ENCODE peak calls at places on chromosomes 2 and 18, in eight cellular contexts. E is H9; N is T1000; F is left cardiac atrium; T is ureter; H is EL; Y is right cardiac atrium; O is activated T-helper 1 cell treated with anti-CD3 and anti-CD28 coated beads, Interleukin-12 subunit alpha, Interleukin-12 subunit beta, Interleukin-2, Interleukin-4 antibody, amounts not matched to agents 30 ng/mL and 10 ng/mL and 1 ng/mL, durations not matched to agents 14 hours and 24 hours and 36 hours. C is an unnamed sample.

GRCh38 chr2:105744909-105745853 is at the start of gene NCK2:
- DNase-seq in E (no peak), N (no peak), F (peak; percentile 41), T (no peak), H (peak; percentile 33), Y (peak; percentile 68), O (no peak), C (peak; percentile 17)

GRCh38 chr2:217947341-217948316 is 55.2 kb downstream of the TNS1 start:
- DNase-seq in E (peak; percentile 74), N (no peak), F (no peak), T (no peak), H (no peak), Y (no peak), O (no peak), C (no peak)

GRCh38 chr2:85697716-85698115 is 3.6 kb downstream of the GNLY start:
- DNase-seq in E (no peak), N (no peak), F (no peak), T (no peak), H (no peak), Y (no peak), O (no peak), C (no peak)

GRCh38 chr2:98016908-98017700 is 21.4 kb upstream of the TMEM131 start:
- DNase-seq in E (no peak), N (no peak), F (no peak), T (no peak), H (no peak), Y (no peak), O (no peak), C (no peak)

GRCh38 chr18:76725445-76725844 is 96.9 kb upstream of the ZNF236 start:
- DNase-seq in E (no peak), N (no peak), F (no peak), T (no peak), H (no peak), Y (no peak), O (no peak), C (no peak)

GRCh38 chr2:128836559-128837100 is 518.0 kb upstream of the HS6ST1 start:
- DNase-seq in E (no peak), N (no peak), F (no peak), T (no peak), H (no peak), Y (no peak), O (no peak), C (no peak)

GRCh38 chr2:191950132-191950885 is 103.4 kb upstream of the CAVIN2 start:
- DNase-seq in E (no peak), N (no peak), F (no peak), T (no peak), H (peak; percentile 46), Y (no peak), O (no peak), C (no peak)

GRCh38 chr2:202705446-202706020 is 70.8 kb downstream of the FAM117B start:
- DNase-seq in E (no peak), N (no peak), F (no peak), T (no peak), H (no peak), Y (no peak), O (no peak), C (no peak)

GRCh38 chr2:155080394-155080793 is 381.9 kb downstream of the KCNJ3 start:
- DNase-seq in E (no peak), N (no peak), F (no peak), T (no peak), H (no peak), Y (no peak), O (no peak), C (no peak)

GRCh38 chr2:24365826-24366225 is 5.5 kb upstream of the ITSN2 start:
- DNase-seq in E (no peak), N (no peak), F (no peak), T (no peak), H (no peak), Y (no peak), O (no peak), C (no peak)

GRCh38 chr2:129377078-129377469 is 602.4 kb upstream of the RAB6C start:
- DNase-seq in E (no peak), N (no peak), F (no peak), T (no peak), H (no peak), Y (no peak), O (no peak), C (no peak)

GRCh38 chr18:10052871-10053270 is 139.1 kb downstream of the VAPA start:
- DNase-seq in E (no peak), N (no peak), F (no peak), T (no peak), H (no peak), Y (no peak), O (no peak), C (no peak)

GRCh38 chr2:60794271-60794863 is 38.3 kb downstream of the PAPOLG start:
- DNase-seq in E (no peak), N (no peak), F (no peak), T (no peak), H (peak; percentile 18), Y (no peak), O (no peak), C (peak; percentile 26)

GRCh38 chr2:98334439-98335078 is 11.7 kb upstream of the CNGA3 start:
- DNase-seq in E (peak; percentile 46), N (peak; percentile 27), F (no peak), T (no peak), H (peak; percentile 92), Y (no peak), O (no peak), C (no peak)

GRCh38 chr2:165725421-165725820 is 68.6 kb downstream of the GALNT3 start:
- DNase-seq in E (no peak), N (no peak), F (no peak), T (no peak), H (peak; percentile 62), Y (no peak), O (no peak), C (no peak)

GRCh38 chr2:173187911-173188788 is 112.5 kb downstream of the MAP3K20 start:
- DNase-seq in E (no peak), N (no peak), F (no peak), T (no peak), H (peak; percentile 66), Y (no peak), O (no peak), C (no peak)

GRCh38 chr2:207231962-207232361 is 66.2 kb upstream of the KLF7 start:
- DNase-seq in E (no peak), N (no peak), F (no peak), T (no peak), H (peak; percentile 87), Y (no peak), O (no peak), C (no peak)

GRCh38 chr2:88903744-88904353 is 212.4 kb downstream of the RPIA start:
- DNase-seq in E (no peak), N (no peak), F (no peak), T (no peak), H (peak; percentile 21), Y (no peak), O (no peak), C (peak; percentile 4)

GRCh38 chr2:21256006-21256405 is 132.2 kb downstream of the TDRD15 start:
- DNase-seq in E (no peak), N (no peak), F (peak; percentile 51), T (no peak), H (no peak), Y (peak; percentile 48), O (no peak), C (no peak)

GRCh38 chr2:29262681-29263260 is 147.6 kb downstream of the CLIP4 start:
- DNase-seq in E (no peak), N (no peak), F (no peak), T (no peak), H (no peak), Y (no peak), O (no peak), C (no peak)

GRCh38 chr2:227932403-227932802 is 61.0 kb downstream of the DAW1 start:
- DNase-seq in E (no peak), N (no peak), F (no peak), T (no peak), H (no peak), Y (no peak), O (no peak), C (no peak)

GRCh38 chr2:127663566-127664064 is 11.7 kb downstream of the LIMS2 start:
- DNase-seq in E (no peak), N (no peak), F (no peak), T (no peak), H (no peak), Y (no peak), O (no peak), C (no peak)

GRCh38 chr18:34848695-34849094 is 138.6 kb downstream of the DTNA start:
- DNase-seq in E (no peak), N (no peak), F (no peak), T (no peak), H (no peak), Y (no peak), O (no peak), C (no peak)

GRCh38 chr18:76522551-76522950 is 27.5 kb upstream of the ZNF516 start:
- DNase-seq in E (no peak), N (no peak), F (no peak), T (no peak), H (no peak), Y (no peak), O (no peak), C (no peak)

GRCh38 chr2:24313744-24314632 is 46.3 kb downstream of the ITSN2 start:
- DNase-seq in E (no peak), N (no peak), F (no peak), T (no peak), H (peak; percentile 43), Y (no peak), O (no peak), C (no peak)

GRCh38 chr18:59744271-59744721 is 47.1 kb upstream of the CCBE1 start:
- DNase-seq in E (no peak), N (peak; percentile 7), F (no peak), T (no peak), H (peak; percentile 97), Y (no peak), O (no peak), C (no peak)

GRCh38 chr2:234412726-234413125 is 84.2 kb downstream of the ARL4C start:
- DNase-seq in E (no peak), N (no peak), F (no peak), T (no peak), H (no peak), Y (no peak), O (no peak), C (no peak)

GRCh38 chr2:172864182-172864581 is 128.5 kb downstream of the RAPGEF4 start:
- DNase-seq in E (peak; percentile 74), N (no peak), F (peak; percentile 46), T (peak; percentile 60), H (peak; percentile 45), Y (peak; percentile 69), O (no peak), C (no peak)

GRCh38 chr18:22084547-22084946 is 84.8 kb upstream of the GATA6 start:
- DNase-seq in E (no peak), N (no peak), F (peak; percentile 30), T (no peak), H (no peak), Y (no peak), O (no peak), C (no peak)

GRCh38 chr2:54918647-54919280 is 131.5 kb downstream of the RTN4 start:
- DNase-seq in E (no peak), N (no peak), F (no peak), T (no peak), H (no peak), Y (no peak), O (no peak), C (no peak)

GRCh38 chr2:219306047-219306446 is 3.2 kb downstream of the PTPRN start:
- DNase-seq in E (no peak), N (no peak), F (no peak), T (no peak), H (no peak), Y (no peak), O (no peak), C (no peak)

GRCh38 chr2:2095360-2096093 is 235.5 kb downstream of the MYT1L start:
- DNase-seq in E (no peak), N (no peak), F (no peak), T (no peak), H (no peak), Y (no peak), O (no peak), C (no peak)

GRCh38 chr2:151049746-151050145 is 211.9 kb downstream of the RBM43 start:
- DNase-seq in E (no peak), N (no peak), F (no peak), T (no peak), H (peak; percentile 76), Y (no peak), O (no peak), C (no peak)

GRCh38 chr2:86073225-86073624 is 32.5 kb downstream of the POLR1A start:
- DNase-seq in E (no peak), N (no peak), F (no peak), T (no peak), H (no peak), Y (no peak), O (no peak), C (no peak)

C was measured in CD8-positive, alpha-beta memory T cell.